ENCODE peak calls at places on chromosomes 2 and 18, in four cellular contexts. One of them, this sample, is unnamed.
A peak's percentile ranks its signal among the peaks of the same experiment; 100 is the strongest.

GRCh38 chr18:76823574-76823973 is 1.2 kb downstream of the ZNF236 start:
- DNase-seq in HepG2: no peak
- DNase-seq in K562: peak; percentile 42
- DNase-seq in HCT116: no peak
- DNase-seq in this sample: no peak

GRCh38 chr2:190063624-190064023 is 1.1 kb upstream of the MSTN start:
- DNase-seq in HepG2: no peak
- DNase-seq in K562: no peak
- DNase-seq in HCT116: no peak
- DNase-seq in this sample: no peak

GRCh38 chr2:227370087-227370486 is 9.0 kb downstream of the TM4SF20 start:
- DNase-seq in HepG2: no peak
- DNase-seq in K562: no peak
- DNase-seq in HCT116: no peak
- DNase-seq in this sample: no peak

GRCh38 chr2:8737571-8738175 is 55.8 kb downstream of the ID2 start:
- DNase-seq in HepG2: no peak
- DNase-seq in K562: no peak
- DNase-seq in HCT116: no peak
- DNase-seq in this sample: no peak

GRCh38 chr18:22020867-22021370 is 148.5 kb upstream of the GATA6 start:
- DNase-seq in HepG2: no peak
- DNase-seq in K562: no peak
- DNase-seq in HCT116: no peak
- DNase-seq in this sample: no peak

GRCh38 chr18:53380063-53380639 is 844.3 kb downstream of the MBD2 start:
- DNase-seq in HepG2: peak; percentile 7
- DNase-seq in K562: no peak
- DNase-seq in HCT116: peak; percentile 19
- DNase-seq in this sample: peak; percentile 22

GRCh38 chr18:43442571-43442970 is 165.3 kb upstream of the SYT4 start:
- DNase-seq in HepG2: no peak
- DNase-seq in K562: no peak
- DNase-seq in HCT116: no peak
- DNase-seq in this sample: no peak

GRCh38 chr2:108212671-108213070 is 27.1 kb upstream of the SULT1C3 start:
- DNase-seq in HepG2: no peak
- DNase-seq in K562: no peak
- DNase-seq in HCT116: no peak
- DNase-seq in this sample: no peak

GRCh38 chr2:156470975-156471583 is 34.9 kb downstream of the GPD2 start:
- DNase-seq in HepG2: no peak
- DNase-seq in K562: no peak
- DNase-seq in HCT116: no peak
- DNase-seq in this sample: no peak

GRCh38 chr2:10269291-10269690 is 33.4 kb upstream of the HPCAL1 start:
- DNase-seq in HepG2: no peak
- DNase-seq in K562: no peak
- DNase-seq in HCT116: no peak
- DNase-seq in this sample: no peak

GRCh38 chr2:49129034-49129433 is 25.3 kb downstream of the FSHR start:
- DNase-seq in HepG2: no peak
- DNase-seq in K562: no peak
- DNase-seq in HCT116: no peak
- DNase-seq in this sample: no peak

GRCh38 chr2:95077893-95078603 is 43.6 kb downstream of the MRPS5 start:
- DNase-seq in HepG2: no peak
- DNase-seq in K562: no peak
- DNase-seq in HCT116: no peak
- DNase-seq in this sample: no peak

GRCh38 chr2:6724572-6725140 is 141.1 kb downstream of the CMPK2 start:
- DNase-seq in HepG2: no peak
- DNase-seq in K562: no peak
- DNase-seq in HCT116: no peak
- DNase-seq in this sample: no peak

GRCh38 chr18:4060427-4061281 is 394.5 kb downstream of the DLGAP1 start:
- DNase-seq in HepG2: no peak
- DNase-seq in K562: no peak
- DNase-seq in HCT116: no peak
- DNase-seq in this sample: no peak

GRCh38 chr2:178845565-178846457 is 38.6 kb upstream of the TTN start:
- DNase-seq in HepG2: no peak
- DNase-seq in K562: no peak
- DNase-seq in HCT116: no peak
- DNase-seq in this sample: no peak

GRCh38 chr2:190344275-190344827 is 962 bp downstream of the INPP1 start:
- DNase-seq in HepG2: peak; percentile 75
- DNase-seq in K562: no peak
- DNase-seq in HCT116: no peak
- DNase-seq in this sample: peak; percentile 32

DNA sequence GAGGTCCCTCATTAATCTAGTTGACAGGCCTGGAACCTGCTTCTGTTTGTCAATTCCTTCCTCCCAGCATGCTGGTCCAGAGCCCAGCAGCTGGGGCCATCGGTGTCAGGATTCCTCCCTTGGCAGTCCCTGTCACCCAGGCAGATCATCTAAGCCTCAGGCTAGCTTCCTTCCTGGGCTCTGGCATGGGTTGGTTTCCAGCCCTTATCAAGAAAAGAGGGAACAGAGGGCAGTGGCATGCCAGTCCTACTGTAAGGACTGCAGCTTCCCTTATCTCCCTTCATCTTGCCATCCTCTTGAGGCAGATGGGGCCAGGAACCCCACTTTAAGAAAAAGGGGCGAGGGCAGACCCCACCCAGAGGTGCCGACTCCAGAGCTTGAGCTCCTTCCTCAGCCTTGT is 10.9 kb upstream of the KCNK3 start:
- DNase-seq in HepG2: no peak
- DNase-seq in K562: no peak
- DNase-seq in HCT116: no peak
- DNase-seq in this sample: no peak
- TF ChIP-seq TCF7L2 in HepG2: no peak
- TF ChIP-seq TCF7L2 in K562: no peak
- TF ChIP-seq TCF7L2 in HCT116: no peak
- TF ChIP-seq TCF7L2 in this sample: no peak

DNA sequence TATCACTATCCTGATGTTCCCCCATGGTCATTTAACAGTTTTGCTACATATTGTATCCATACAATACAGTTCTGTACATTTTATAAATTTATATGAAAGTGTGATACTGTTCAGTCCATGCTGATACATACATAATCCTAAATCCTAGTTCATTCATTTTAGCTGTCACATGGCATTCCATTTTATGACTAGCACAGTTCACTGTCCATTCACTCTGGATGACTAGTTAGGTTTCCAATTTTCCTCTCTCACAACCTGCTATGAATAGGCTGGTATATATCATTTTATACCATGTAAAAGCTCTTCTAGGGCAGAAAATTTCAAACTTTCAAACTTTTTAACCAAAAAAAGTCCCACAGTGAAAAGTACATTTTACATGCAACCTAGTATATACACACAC is 15.2 kb downstream of the SMAD2 start:
- DNase-seq in HepG2: no peak
- DNase-seq in K562: no peak
- DNase-seq in HCT116: no peak
- DNase-seq in this sample: no peak
- H3K4me1 ChIP-seq in HepG2: peaks cover 61% of the 10 kb centered on the region
- H3K4me1 ChIP-seq in K562: peaks cover 41% of the 10 kb centered on the region
- H3K4me1 ChIP-seq in HCT116: no peaks in the 10 kb centered on the region
- H3K4me1 ChIP-seq in this sample: no peaks in the 10 kb centered on the region

DNA sequence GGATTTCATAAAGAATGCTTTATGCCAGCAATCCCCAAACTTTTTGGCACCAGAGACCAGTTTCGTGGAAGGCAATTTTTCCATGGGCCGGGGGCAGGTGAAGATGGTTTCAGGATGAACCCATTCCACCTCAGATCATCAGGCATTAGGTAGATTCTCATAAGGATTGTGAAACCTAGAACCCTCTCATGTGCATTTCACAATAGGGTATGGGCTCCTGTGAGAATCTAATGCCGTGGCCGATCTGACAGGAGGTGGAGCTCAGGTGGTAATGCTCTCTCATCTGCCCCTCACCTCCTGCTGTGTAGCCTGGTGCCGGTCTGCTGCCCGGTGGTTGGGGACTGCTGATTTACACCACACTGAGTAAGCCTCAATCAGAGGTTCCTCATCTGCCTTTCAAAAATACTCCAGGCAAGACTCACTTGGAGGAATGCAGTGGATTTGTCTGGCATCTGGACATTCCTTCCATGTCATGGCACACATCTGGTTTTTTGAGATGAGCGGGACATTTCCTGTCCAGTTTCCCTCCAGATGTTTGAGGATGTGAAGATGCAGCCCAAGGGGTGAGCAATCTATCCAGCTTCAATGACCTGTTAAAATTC is 185.8 kb downstream of the VAPA start:
- DNase-seq in HepG2: no peak
- DNase-seq in K562: no peak
- DNase-seq in HCT116: no peak
- DNase-seq in this sample: no peak
- TF ChIP-seq SIN3A in HepG2: no peak
- TF ChIP-seq SIN3A in K562: no peak
- TF ChIP-seq SIN3A in HCT116: no peak
- TF ChIP-seq SIN3A in this sample: no peak

DNA sequence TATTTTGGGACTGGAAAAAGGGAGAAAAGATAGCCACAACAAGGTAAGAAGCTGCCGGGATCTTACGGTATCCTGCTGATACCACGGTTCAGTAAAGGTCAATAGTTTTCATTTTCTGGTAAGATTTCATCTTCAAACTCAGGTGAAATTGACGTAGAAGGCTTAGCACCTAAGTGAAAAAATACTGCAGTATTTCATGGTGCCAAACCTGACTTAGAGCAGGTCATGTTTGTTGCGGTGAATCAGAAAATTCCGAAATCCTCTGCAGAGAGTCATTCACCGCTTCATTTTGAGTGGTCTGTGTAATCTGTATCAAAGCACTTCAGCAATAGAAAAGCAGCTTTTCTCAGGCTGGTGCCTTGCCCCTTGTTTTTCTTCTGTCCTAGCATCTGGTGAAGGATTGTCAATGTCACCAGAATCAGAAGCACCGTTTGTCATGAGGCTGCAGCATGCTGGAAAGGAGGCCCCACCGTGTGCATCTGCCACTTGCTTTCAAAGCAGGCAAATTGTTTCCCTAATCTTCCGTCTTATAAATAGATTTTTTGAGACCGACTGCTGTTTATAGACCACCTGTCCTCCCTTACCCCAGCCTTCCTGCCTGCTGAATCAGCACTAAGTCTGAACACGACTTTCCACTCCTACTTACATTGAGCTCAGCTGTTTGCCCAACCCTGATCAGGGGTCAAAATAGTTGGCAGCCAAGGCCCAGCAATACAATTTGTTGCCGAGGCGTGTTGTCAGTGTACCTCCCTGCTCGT is 156.3 kb downstream of the EML6 start:
- DNase-seq in HepG2: no peak
- DNase-seq in K562: no peak
- DNase-seq in HCT116: no peak
- DNase-seq in this sample: no peak
- TF ChIP-seq TCF7L2 in HepG2: no peak
- TF ChIP-seq TCF7L2 in K562: no peak
- TF ChIP-seq TCF7L2 in HCT116: no peak
- TF ChIP-seq TCF7L2 in this sample: no peak

GRCh38 chr2:194907569-194907968 is 749.5 kb upstream of the SLC39A10 start:
- DNase-seq in HepG2: no peak
- DNase-seq in K562: no peak
- DNase-seq in HCT116: no peak
- DNase-seq in this sample: no peak
- H3K4me1 ChIP-seq in HepG2: no peaks in the 10 kb centered on the region
- H3K4me1 ChIP-seq in K562: no peaks in the 10 kb centered on the region
- H3K4me1 ChIP-seq in HCT116: no peaks in the 10 kb centered on the region
- H3K4me1 ChIP-seq in this sample: no peaks in the 10 kb centered on the region

GRCh38 chr2:56687169-56687568 is 503.4 kb downstream of the CCDC85A start:
- DNase-seq in HepG2: no peak
- DNase-seq in K562: no peak
- DNase-seq in HCT116: no peak
- DNase-seq in this sample: no peak
- TF ChIP-seq SIN3A in HepG2: no peak
- TF ChIP-seq SIN3A in K562: no peak
- TF ChIP-seq SIN3A in HCT116: no peak
- TF ChIP-seq SIN3A in this sample: no peak

GRCh38 chr2:140718999-140719398 is 1411.8 kb downstream of the LRP1B start:
- DNase-seq in HepG2: no peak
- DNase-seq in K562: no peak
- DNase-seq in HCT116: no peak
- DNase-seq in this sample: no peak
- TF ChIP-seq TCF7L2 in HepG2: no peak
- TF ChIP-seq TCF7L2 in K562: no peak
- TF ChIP-seq TCF7L2 in HCT116: no peak
- TF ChIP-seq TCF7L2 in this sample: no peak

GRCh38 chr18:62757399-62758010 is 42.2 kb downstream of the PHLPP1 start:
- DNase-seq in HepG2: no peak
- DNase-seq in K562: no peak
- DNase-seq in HCT116: no peak
- DNase-seq in this sample: no peak
- H3K4me1 ChIP-seq in HepG2: peaks cover 48% of the 10 kb centered on the region
- H3K4me1 ChIP-seq in K562: no peaks in the 10 kb centered on the region
- H3K4me1 ChIP-seq in HCT116: peaks cover 3% of the 10 kb centered on the region
- H3K4me1 ChIP-seq in this sample: no peaks in the 10 kb centered on the region

GRCh38 chr2:173657996-173658717 is 303.5 kb downstream of the CDCA7 start:
- DNase-seq in HepG2: peak; percentile 26
- DNase-seq in K562: no peak
- DNase-seq in HCT116: peak; percentile 34
- DNase-seq in this sample: no peak
- TF ChIP-seq SIN3A in HepG2: no peak
- TF ChIP-seq SIN3A in K562: no peak
- TF ChIP-seq SIN3A in HCT116: no peak
- TF ChIP-seq SIN3A in this sample: no peak

This sample was measured in Panc1.